ENCODE peak calls at places on chromosomes 4 and X, in four cellular contexts. A is H1, K is IMR-90, Y is mesendoderm. B is an unnamed sample.
A peak's percentile ranks its signal among the peaks of the same experiment; 100 is the strongest.

GRCh38 chr4:30619679-30620078 is 100.5 kb upstream of the PCDH7 start:
- DNase-seq in A (no peak), K (no peak), Y (no peak), B (no peak)

GRCh38 chrX:102126863-102127262 is 1.4 kb downstream of the TCEAL2 start:
- DNase-seq in A (no peak), K (no peak), Y (no peak), B (no peak)

GRCh38 chr4:26028793-26029511 is 114.9 kb downstream of the SMIM20 start:
- DNase-seq in A (peak; percentile 74), K (peak; percentile 58), Y (peak; percentile 88), B (peak; percentile 95)

GRCh38 chr4:165325732-165326512 is 1.5 kb upstream of the MSMO1 start:
- DNase-seq in A (no peak), K (peak; percentile 93), Y (peak; percentile 76), B (no peak)

GRCh38 chr4:71229477-71230257 is 109.2 kb upstream of the SLC4A4 start:
- DNase-seq in A (peak; percentile 5), K (peak; percentile 81), Y (peak; percentile 66), B (peak; percentile 36)

GRCh38 chr4:105140684-105141490 is 5.8 kb upstream of the TET2 start:
- DNase-seq in A (no peak), K (no peak), Y (peak; percentile 48), B (no peak)

GRCh38 chr4:102169345-102169744 is 175.9 kb downstream of the SLC39A8 start:
- DNase-seq in A (no peak), K (no peak), Y (peak; percentile 86), B (peak; percentile 47)

GRCh38 chr4:2304321-2304876 is 42.5 kb upstream of the MXD4 start:
- DNase-seq in A (no peak), K (no peak), Y (no peak), B (no peak)

GRCh38 chrX:138018145-138018799 is 452.3 kb downstream of the ZIC3 start:
- DNase-seq in A (no peak), K (no peak), Y (no peak), B (no peak)

GRCh38 chr4:186266699-186267467 is 894 bp downstream of the F11 start:
- DNase-seq in A (no peak), K (peak; percentile 36), Y (peak; percentile 75), B (peak; percentile 66)

GRCh38 chrX:22135994-22136684 is 104.0 kb downstream of the PHEX start:
- DNase-seq in A (no peak), K (peak; percentile 60), Y (peak; percentile 37), B (no peak)

GRCh38 chrX:37315511-37316248 is 33.5 kb upstream of the PRRG1 start:
- DNase-seq in A (no peak), K (no peak), Y (peak; percentile 10), B (no peak)
- H4K5ac ChIP-seq in A (no peak overlapping the region), K (no peak overlapping the region), Y (no peak overlapping the region), B (no peak overlapping the region)

GRCh38 chr4:94341468-94341867 is 1.2 kb downstream of the HPGDS start:
- DNase-seq in A (no peak), K (no peak), Y (no peak), B (no peak)

GRCh38 chr4:94344457-94344856 is 1.8 kb upstream of the HPGDS start:
- DNase-seq in A (no peak), K (no peak), Y (peak; percentile 53), B (no peak)

GRCh38 chr4:94339779-94340178 is 2.9 kb downstream of the HPGDS start:
- DNase-seq in A (no peak), K (no peak), Y (no peak), B (no peak)

GRCh38 chr4:94345267-94345666 is 2.6 kb upstream of the HPGDS start:
- DNase-seq in A (no peak), K (no peak), Y (no peak), B (no peak)

GRCh38 chr4:94342713-94343112 is at the start of gene HPGDS:
- DNase-seq in A (no peak), K (no peak), Y (no peak), B (no peak)
- H4K5ac ChIP-seq in A (no peak within 1 kb of the TSS), K (no peak within 1 kb of the TSS), Y (no peak within 1 kb of the TSS), B (no peak within 1 kb of the TSS)

DNA sequence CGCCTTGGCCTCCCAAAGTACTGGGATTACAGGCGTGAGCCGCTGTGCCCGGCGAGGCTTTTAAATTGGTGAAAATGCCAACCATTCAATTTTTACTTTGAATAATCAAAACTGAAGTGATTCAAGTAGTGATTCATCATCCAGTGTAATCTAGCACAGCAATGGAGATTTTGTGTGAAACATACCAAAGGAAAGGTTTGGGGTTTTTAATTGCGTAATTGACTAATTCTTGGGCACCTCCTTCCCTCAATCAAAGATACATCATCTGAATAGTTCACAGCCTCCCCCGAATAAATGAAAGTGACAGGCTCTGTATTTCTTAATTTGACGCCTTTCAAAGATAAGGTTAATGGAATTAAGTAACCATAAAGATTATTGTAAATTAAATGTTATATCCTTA is 69.0 kb downstream of the DMD start:
- DNase-seq in A (no peak), K (no peak), Y (no peak), B (no peak)
- H4K5ac ChIP-seq in A (no peak overlapping the region), K (no peak overlapping the region), Y (no peak overlapping the region), B (no peak overlapping the region)

GRCh38 chr4:142480244-142480643 is 365.9 kb downstream of the INPP4B start:
- DNase-seq in A (no peak), K (peak; percentile 37), Y (no peak), B (no peak)
- H4K5ac ChIP-seq in A (no peak overlapping the region), K (no peak overlapping the region), Y (no peak overlapping the region), B (no peak overlapping the region)

GRCh38 chr4:144705861-144706590 is 60.1 kb downstream of the HHIP start:
- DNase-seq in A (no peak), K (no peak), Y (no peak), B (no peak)
- H4K5ac ChIP-seq in A (no peak overlapping the region), K (no peak overlapping the region), Y (no peak overlapping the region), B (no peak overlapping the region)

GRCh38 chrX:23729214-23729613 is 13.9 kb downstream of the ACOT9 start:
- DNase-seq in A (no peak), K (no peak), Y (no peak), B (no peak)
- H4K5ac ChIP-seq in A (no peak overlapping the region), K (no peak overlapping the region), Y (no peak overlapping the region), B (no peak overlapping the region)

GRCh38 chr4:61079427-61079826 is 120.7 kb upstream of the ADGRL3 start:
- DNase-seq in A (no peak), K (no peak), Y (no peak), B (no peak)
- H4K5ac ChIP-seq in A (no peak overlapping the region), K (no peak overlapping the region), Y (no peak overlapping the region), B (no peak overlapping the region)

DNA sequence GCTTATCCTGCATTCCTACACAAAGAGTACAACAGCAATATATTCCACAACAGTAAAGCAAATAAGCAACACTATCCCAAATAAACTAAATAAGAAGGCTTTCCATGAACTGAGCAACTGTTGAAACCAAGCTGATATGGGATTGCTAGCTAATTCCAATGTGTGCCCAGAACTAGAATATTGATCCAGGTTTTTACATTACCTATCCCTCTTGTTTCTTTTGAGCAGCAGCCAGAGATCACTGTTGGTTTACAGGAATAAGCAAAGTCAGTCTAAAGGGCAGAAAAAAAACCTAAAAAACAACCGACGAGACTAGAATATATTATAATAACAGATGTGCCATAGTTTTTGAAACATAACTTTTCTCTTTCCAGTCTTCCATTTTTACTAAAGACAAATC is 22.4 kb upstream of the ADH4 start:
- DNase-seq in A (no peak), K (no peak), Y (no peak), B (no peak)
- H4K5ac ChIP-seq in A (no peak overlapping the region), K (no peak overlapping the region), Y (no peak overlapping the region), B (no peak overlapping the region)